ENCODE peak calls at places on chromosomes 7 and 10, in seven cellular contexts. B is cardiac muscle cell; Z is activated CD8-positive, alpha-beta memory T cell treated with anti-CD3 and anti-CD28 coated beads for 24 hours; O is CD8-positive, alpha-beta memory T cell; N is effector memory CD4-positive, alpha-beta T cell; J is non-pigmented ciliary epithelial cell; W is endodermal cell. V is an unnamed sample.

GRCh38 chr7:128665057-128665456 is 7.0 kb upstream of the GARIN1A start:
- DNase-seq in Z (no peak), O (no peak), B (no peak), N (no peak), J (no peak), W (no peak), V (no peak)

GRCh38 chr7:129688503-129689222 is 77.1 kb downstream of the NRF1 start:
- DNase-seq in J (no peak), B (no peak), Z (no peak), W (no peak), O (no peak), N (no peak), V (no peak)

GRCh38 chr10:70980687-70981086 is 92.3 kb upstream of the PCBD1 start:
- DNase-seq in W (no peak), J (no peak), B (no peak), O (no peak), N (no peak), Z (no peak), V (no peak)

GRCh38 chr7:47391726-47392125 is 190.2 kb downstream of the TNS3 start:
- DNase-seq in W (no peak), B (no peak), N (no peak), Z (no peak), J (no peak), O (no peak), V (no peak)

GRCh38 chr10:90920986-90921643 is at the start of gene ANKRD1:
- DNase-seq in Z (no peak), W (peak), B (peak), J (peak), N (no peak), O (no peak), V (no peak)

GRCh38 chr10:4067552-4068254 is 282.7 kb upstream of the KLF6 start:
- DNase-seq in J (no peak), O (no peak), W (no peak), Z (no peak), B (peak), N (no peak), V (no peak)

GRCh38 chr7:131012477-131013031 is 278.5 kb upstream of the KLF14 start:
- DNase-seq in W (peak), Z (no peak), B (no peak), N (no peak), O (no peak), J (no peak), V (no peak)

GRCh38 chr7:117750612-117751563 is 122.4 kb downstream of the CTTNBP2 start:
- DNase-seq in O (no peak), Z (no peak), N (no peak), W (no peak), J (peak), B (peak), V (no peak)

GRCh38 chr10:34933676-34934075 is 118.6 kb upstream of the PARD3 start:
- DNase-seq in B (peak), N (no peak), W (peak), J (no peak), O (no peak), Z (no peak), V (no peak)

GRCh38 chr7:25647007-25647406 is 418.7 kb upstream of the NPVF start:
- DNase-seq in O (no peak), B (peak), W (no peak), J (no peak), Z (no peak), N (no peak), V (no peak)

GRCh38 chr10:131810805-131811137 is 90.0 kb upstream of the PPP2R2D start:
- DNase-seq in N (no peak), O (peak), J (no peak), B (no peak), W (peak), Z (peak), V (no peak)

GRCh38 chr10:131885391-131886165 is 15.2 kb upstream of the PPP2R2D start:
- DNase-seq in J (no peak), B (peak), W (peak), N (peak), O (peak), Z (peak), V (no peak)

GRCh38 chr10:76319666-76320065 is 888.2 kb downstream of the LRMDA start:
- DNase-seq in W (no peak), Z (no peak), J (no peak), N (no peak), O (no peak), B (no peak), V (no peak)